ENCODE peak calls at places on chromosomes 12 and 14, in ten cellular contexts. One of them, this sample, is unnamed.

GRCh38 chr12:126792411-126792810 is 1474.6 kb upstream of the TMEM132C start:
- DNase-seq in right lobe of liver: no peak
- DNase-seq in prostate gland: no peak
- DNase-seq in Peyer's patch: no peak
- DNase-seq in RWPE1: no peak
- DNase-seq in pancreas: no peak
- DNase-seq in CD8-positive, alpha-beta memory T cell: no peak
- DNase-seq in caudate nucleus: no peak
- DNase-seq in stomach: no peak
- DNase-seq in A549: no peak
- DNase-seq in this sample: no peak

GRCh38 chr14:93941293-93941910 is 14.3 kb downstream of the FAM181A start:
- DNase-seq in pancreas: peak; percentile 91
- DNase-seq in CD8-positive, alpha-beta memory T cell: no peak
- DNase-seq in Peyer's patch: no peak
- DNase-seq in prostate gland: no peak
- DNase-seq in stomach: no peak
- DNase-seq in A549: no peak
- DNase-seq in right lobe of liver: no peak
- DNase-seq in RWPE1: peak; percentile 81
- DNase-seq in caudate nucleus: no peak
- DNase-seq in this sample: no peak

GRCh38 chr14:95523818-95524448 is 7.5 kb upstream of the SYNE3 start:
- DNase-seq in prostate gland: no peak
- DNase-seq in pancreas: peak; percentile 46
- DNase-seq in right lobe of liver: peak; percentile 93
- DNase-seq in CD8-positive, alpha-beta memory T cell: no peak
- DNase-seq in RWPE1: no peak
- DNase-seq in Peyer's patch: peak; percentile 14
- DNase-seq in stomach: peak; percentile 56
- DNase-seq in caudate nucleus: no peak
- DNase-seq in A549: no peak
- DNase-seq in this sample: no peak

GRCh38 chr12:109462868-109463692 is 14.0 kb downstream of the KCTD10 start:
- DNase-seq in caudate nucleus: no peak
- DNase-seq in CD8-positive, alpha-beta memory T cell: no peak
- DNase-seq in stomach: peak; percentile 64
- DNase-seq in right lobe of liver: peak; percentile 58
- DNase-seq in prostate gland: peak; percentile 86
- DNase-seq in A549: no peak
- DNase-seq in pancreas: peak; percentile 63
- DNase-seq in RWPE1: peak; percentile 85
- DNase-seq in Peyer's patch: peak; percentile 22
- DNase-seq in this sample: no peak

GRCh38 chr12:8605057-8605456 is 7.6 kb downstream of the AICDA start:
- DNase-seq in pancreas: no peak
- DNase-seq in caudate nucleus: no peak
- DNase-seq in Peyer's patch: no peak
- DNase-seq in right lobe of liver: no peak
- DNase-seq in A549: no peak
- DNase-seq in prostate gland: no peak
- DNase-seq in RWPE1: no peak
- DNase-seq in stomach: no peak
- DNase-seq in CD8-positive, alpha-beta memory T cell: no peak
- DNase-seq in this sample: no peak

GRCh38 chr12:2101798-2102197 is 49.0 kb downstream of the CACNA1C start:
- DNase-seq in right lobe of liver: no peak
- DNase-seq in RWPE1: no peak
- DNase-seq in prostate gland: no peak
- DNase-seq in caudate nucleus: no peak
- DNase-seq in CD8-positive, alpha-beta memory T cell: no peak
- DNase-seq in Peyer's patch: no peak
- DNase-seq in pancreas: no peak
- DNase-seq in stomach: no peak
- DNase-seq in A549: no peak
- DNase-seq in this sample: no peak

GRCh38 chr14:47256968-47257367 is 418.4 kb downstream of the MDGA2 start:
- DNase-seq in stomach: no peak
- DNase-seq in RWPE1: no peak
- DNase-seq in CD8-positive, alpha-beta memory T cell: no peak
- DNase-seq in A549: no peak
- DNase-seq in prostate gland: no peak
- DNase-seq in pancreas: no peak
- DNase-seq in Peyer's patch: no peak
- DNase-seq in right lobe of liver: no peak
- DNase-seq in caudate nucleus: no peak
- DNase-seq in this sample: no peak

GRCh38 chr14:67532998-67533753 is at the start of gene PLEKHH1:
- DNase-seq in pancreas: peak; percentile 88
- DNase-seq in RWPE1: peak; percentile 76
- DNase-seq in A549: peak; percentile 87
- DNase-seq in stomach: peak; percentile 85
- DNase-seq in caudate nucleus: peak; percentile 92
- DNase-seq in Peyer's patch: peak; percentile 51
- DNase-seq in prostate gland: peak; percentile 75
- DNase-seq in right lobe of liver: peak; percentile 83
- DNase-seq in CD8-positive, alpha-beta memory T cell: no peak
- DNase-seq in this sample: no peak

GRCh38 chr14:77109656-77110055 is 11.6 kb downstream of the CIPC start:
- DNase-seq in caudate nucleus: no peak
- DNase-seq in stomach: no peak
- DNase-seq in A549: no peak
- DNase-seq in Peyer's patch: no peak
- DNase-seq in RWPE1: no peak
- DNase-seq in right lobe of liver: no peak
- DNase-seq in CD8-positive, alpha-beta memory T cell: no peak
- DNase-seq in prostate gland: no peak
- DNase-seq in pancreas: no peak
- DNase-seq in this sample: no peak

GRCh38 chr14:77110286-77110685 is 12.2 kb downstream of the CIPC start:
- DNase-seq in pancreas: no peak
- DNase-seq in right lobe of liver: no peak
- DNase-seq in stomach: no peak
- DNase-seq in prostate gland: no peak
- DNase-seq in caudate nucleus: no peak
- DNase-seq in A549: no peak
- DNase-seq in Peyer's patch: no peak
- DNase-seq in CD8-positive, alpha-beta memory T cell: no peak
- DNase-seq in RWPE1: no peak
- DNase-seq in this sample: no peak

GRCh38 chr14:77108753-77109152 is 10.7 kb downstream of the CIPC start:
- DNase-seq in right lobe of liver: no peak
- DNase-seq in prostate gland: no peak
- DNase-seq in stomach: no peak
- DNase-seq in RWPE1: no peak
- DNase-seq in CD8-positive, alpha-beta memory T cell: no peak
- DNase-seq in caudate nucleus: no peak
- DNase-seq in A549: no peak
- DNase-seq in Peyer's patch: no peak
- DNase-seq in pancreas: no peak
- DNase-seq in this sample: no peak

GRCh38 chr14:77113644-77114043 is 15.6 kb downstream of the CIPC start:
- DNase-seq in RWPE1: no peak
- DNase-seq in CD8-positive, alpha-beta memory T cell: no peak
- DNase-seq in A549: no peak
- DNase-seq in right lobe of liver: no peak
- DNase-seq in stomach: no peak
- DNase-seq in prostate gland: no peak
- DNase-seq in caudate nucleus: no peak
- DNase-seq in pancreas: no peak
- DNase-seq in Peyer's patch: no peak
- DNase-seq in this sample: no peak

DNA sequence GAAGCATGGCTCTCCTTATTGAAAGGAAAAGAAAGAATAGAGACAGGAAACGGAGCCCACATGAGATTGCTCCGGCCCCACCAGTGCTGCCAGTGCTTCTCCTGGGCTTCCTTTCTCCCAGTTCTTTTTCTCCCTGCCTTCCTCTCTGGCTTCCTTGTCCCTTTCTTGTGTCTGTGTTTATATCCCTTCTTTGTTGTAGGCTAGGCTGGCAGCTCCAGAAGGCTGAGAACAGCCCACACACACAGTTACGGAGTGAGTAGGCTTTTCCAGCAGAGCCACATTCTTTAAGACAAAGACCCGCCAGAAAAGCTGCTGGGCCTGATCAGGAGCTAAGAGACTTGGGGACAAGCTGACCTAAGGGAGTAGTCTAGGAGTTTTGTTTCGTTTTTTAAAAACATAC is 13.0 kb downstream of the CIPC start:
- DNase-seq in stomach: peak; percentile 77
- DNase-seq in pancreas: no peak
- DNase-seq in Peyer's patch: no peak
- DNase-seq in prostate gland: peak; percentile 86
- DNase-seq in right lobe of liver: no peak
- DNase-seq in A549: no peak
- DNase-seq in RWPE1: peak; percentile 29
- DNase-seq in caudate nucleus: peak; percentile 47
- DNase-seq in CD8-positive, alpha-beta memory T cell: no peak
- DNase-seq in this sample: no peak
- H3K27ac ChIP-seq in stomach: peak overlapping the region; percentile 86
- H3K27ac ChIP-seq in pancreas: no peak overlapping the region
- H3K27ac ChIP-seq in Peyer's patch: peak overlapping the region; percentile 37
- H3K27ac ChIP-seq in prostate gland: peak overlapping the region; percentile 79
- H3K27ac ChIP-seq in right lobe of liver: no peak overlapping the region
- H3K27ac ChIP-seq in A549: no peak overlapping the region
- H3K27ac ChIP-seq in RWPE1: no peak overlapping the region
- H3K27ac ChIP-seq in caudate nucleus: peak overlapping the region; percentile 22
- H3K27ac ChIP-seq in CD8-positive, alpha-beta memory T cell: no peak overlapping the region
- H3K27ac ChIP-seq in this sample: no peak overlapping the region

DNA sequence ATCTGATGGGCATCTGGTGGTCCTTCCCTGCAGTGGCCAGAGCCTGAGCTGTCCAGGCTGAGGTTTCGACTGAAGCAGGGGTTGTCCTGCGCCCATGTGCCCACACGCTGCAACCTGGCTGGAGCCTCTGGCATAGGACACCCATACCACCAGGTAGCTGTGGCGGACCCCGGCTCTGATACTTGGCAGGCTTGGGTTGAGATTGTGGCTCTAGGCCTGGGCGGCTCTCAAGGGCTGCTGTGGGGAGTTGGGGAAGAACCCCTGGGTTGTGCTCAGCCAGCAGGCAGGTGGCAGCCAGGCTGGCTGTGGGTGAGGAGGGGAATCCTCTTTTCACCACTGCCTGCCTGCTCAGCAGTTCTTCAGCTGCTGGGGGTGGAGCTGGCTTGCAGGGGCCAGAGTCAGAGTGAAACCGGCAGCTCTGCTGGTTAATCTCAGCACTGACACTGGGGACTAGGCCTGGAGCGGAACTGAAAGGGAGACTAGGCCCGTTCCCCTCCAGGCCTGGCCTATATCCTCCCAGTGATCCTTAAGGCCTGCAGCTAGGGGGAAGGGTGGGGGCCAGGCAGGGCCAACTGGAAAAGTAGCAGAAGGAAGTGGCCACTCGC is 39.1 kb downstream of the SH2B3 start:
- DNase-seq in CD8-positive, alpha-beta memory T cell: peak; percentile 68
- DNase-seq in RWPE1: no peak
- DNase-seq in prostate gland: no peak
- DNase-seq in right lobe of liver: peak; percentile 65
- DNase-seq in Peyer's patch: peak; percentile 90
- DNase-seq in stomach: peak; percentile 59
- DNase-seq in pancreas: no peak
- DNase-seq in caudate nucleus: no peak
- DNase-seq in A549: no peak
- DNase-seq in this sample: peak; percentile 76
- H3K27ac ChIP-seq in CD8-positive, alpha-beta memory T cell: peak overlapping the region; percentile 40
- H3K27ac ChIP-seq in RWPE1: peak overlapping the region; percentile 75
- H3K27ac ChIP-seq in prostate gland: no peak overlapping the region
- H3K27ac ChIP-seq in right lobe of liver: peak overlapping the region; percentile 51
- H3K27ac ChIP-seq in Peyer's patch: peak overlapping the region; percentile 71
- H3K27ac ChIP-seq in stomach: peak overlapping the region; percentile 43
- H3K27ac ChIP-seq in pancreas: peak overlapping the region; percentile 75
- H3K27ac ChIP-seq in caudate nucleus: peak overlapping the region; percentile 33
- H3K27ac ChIP-seq in A549: no peak overlapping the region
- H3K27ac ChIP-seq in this sample: peak overlapping the region; percentile 78

GRCh38 chr12:79884401-79885006 is 50.4 kb downstream of the PPP1R12A start:
- DNase-seq in CD8-positive, alpha-beta memory T cell: no peak
- DNase-seq in right lobe of liver: no peak
- DNase-seq in caudate nucleus: no peak
- DNase-seq in prostate gland: no peak
- DNase-seq in RWPE1: no peak
- DNase-seq in pancreas: no peak
- DNase-seq in A549: no peak
- DNase-seq in Peyer's patch: no peak
- DNase-seq in stomach: no peak
- DNase-seq in this sample: no peak

GRCh38 chr12:79887912-79888311 is 47.0 kb downstream of the PPP1R12A start:
- DNase-seq in caudate nucleus: no peak
- DNase-seq in RWPE1: no peak
- DNase-seq in Peyer's patch: no peak
- DNase-seq in pancreas: no peak
- DNase-seq in stomach: no peak
- DNase-seq in right lobe of liver: no peak
- DNase-seq in A549: no peak
- DNase-seq in prostate gland: no peak
- DNase-seq in CD8-positive, alpha-beta memory T cell: no peak
- DNase-seq in this sample: no peak

GRCh38 chr12:79883216-79883615 is 51.7 kb downstream of the PPP1R12A start:
- DNase-seq in Peyer's patch: no peak
- DNase-seq in stomach: no peak
- DNase-seq in pancreas: no peak
- DNase-seq in RWPE1: no peak
- DNase-seq in prostate gland: no peak
- DNase-seq in A549: no peak
- DNase-seq in caudate nucleus: no peak
- DNase-seq in right lobe of liver: no peak
- DNase-seq in CD8-positive, alpha-beta memory T cell: no peak
- DNase-seq in this sample: no peak

GRCh38 chr12:79886917-79887519 is 47.9 kb downstream of the PPP1R12A start:
- DNase-seq in CD8-positive, alpha-beta memory T cell: no peak
- DNase-seq in pancreas: no peak
- DNase-seq in Peyer's patch: no peak
- DNase-seq in RWPE1: peak; percentile 14
- DNase-seq in right lobe of liver: no peak
- DNase-seq in caudate nucleus: no peak
- DNase-seq in stomach: no peak
- DNase-seq in A549: no peak
- DNase-seq in prostate gland: no peak
- DNase-seq in this sample: no peak

GRCh38 chr12:79885956-79886490 is 48.9 kb downstream of the PPP1R12A start:
- DNase-seq in RWPE1: no peak
- DNase-seq in right lobe of liver: no peak
- DNase-seq in Peyer's patch: no peak
- DNase-seq in CD8-positive, alpha-beta memory T cell: no peak
- DNase-seq in caudate nucleus: no peak
- DNase-seq in stomach: no peak
- DNase-seq in prostate gland: no peak
- DNase-seq in A549: no peak
- DNase-seq in pancreas: no peak
- DNase-seq in this sample: no peak
- H3K27ac ChIP-seq in RWPE1: no peak overlapping the region
- H3K27ac ChIP-seq in right lobe of liver: no peak overlapping the region
- H3K27ac ChIP-seq in Peyer's patch: no peak overlapping the region
- H3K27ac ChIP-seq in CD8-positive, alpha-beta memory T cell: no peak overlapping the region
- H3K27ac ChIP-seq in caudate nucleus: no peak overlapping the region
- H3K27ac ChIP-seq in stomach: no peak overlapping the region
- H3K27ac ChIP-seq in prostate gland: no peak overlapping the region
- H3K27ac ChIP-seq in A549: no peak overlapping the region
- H3K27ac ChIP-seq in pancreas: no peak overlapping the region
- H3K27ac ChIP-seq in this sample: no peak overlapping the region

GRCh38 chr14:68816943-68817430 is 24.1 kb upstream of the ZFP36L1 start:
- DNase-seq in CD8-positive, alpha-beta memory T cell: no peak
- DNase-seq in Peyer's patch: no peak
- DNase-seq in A549: no peak
- DNase-seq in right lobe of liver: no peak
- DNase-seq in caudate nucleus: no peak
- DNase-seq in RWPE1: no peak
- DNase-seq in stomach: no peak
- DNase-seq in prostate gland: no peak
- DNase-seq in pancreas: no peak
- DNase-seq in this sample: no peak
- H3K27ac ChIP-seq in CD8-positive, alpha-beta memory T cell: peak overlapping the region; percentile 86
- H3K27ac ChIP-seq in Peyer's patch: peak overlapping the region; percentile 95
- H3K27ac ChIP-seq in A549: peak overlapping the region; percentile 97
- H3K27ac ChIP-seq in right lobe of liver: peak overlapping the region; percentile 100
- H3K27ac ChIP-seq in caudate nucleus: peak overlapping the region; percentile 98
- H3K27ac ChIP-seq in RWPE1: peak overlapping the region; percentile 94
- H3K27ac ChIP-seq in stomach: peak overlapping the region; percentile 99
- H3K27ac ChIP-seq in prostate gland: peak overlapping the region; percentile 98
- H3K27ac ChIP-seq in pancreas: peak overlapping the region; percentile 96
- H3K27ac ChIP-seq in this sample: peak overlapping the region; percentile 95